ENCODE peak calls at places on chromosomes 3 and 15, in seven cellular contexts. I is thoracic aorta; Y is activated CD4-positive, alpha-beta T cell treated with anti-CD3 and anti-CD28 coated beads, Interleukin-2, amount 50 U/mL, for 1 hour; X is NCI-H2171; A is GM23248; L is SK-N-DZ; P is HT-29. V is an unnamed sample.

GRCh38 chr3:48881006-48881405 is 17.7 kb downstream of the SLC25A20 start:
- DNase-seq in I (no peak), Y (no peak), X (no peak), A (no peak), L (no peak), P (no peak), V (no peak)

GRCh38 chr15:48650931-48651330 is 5.4 kb upstream of the FBN1 start:
- DNase-seq in I (no peak), Y (no peak), X (no peak), A (peak), L (no peak), P (no peak), V (no peak)

GRCh38 chr3:112097378-112097777 is 11.2 kb downstream of the C3orf52 start:
- DNase-seq in I (peak), Y (no peak), X (peak), A (peak), L (no peak), P (peak), V (no peak)

GRCh38 chr15:51132384-51133139 is 37.9 kb upstream of the TNFAIP8L3 start:
- DNase-seq in I (no peak), Y (no peak), X (no peak), A (peak), L (no peak), P (peak), V (no peak)

GRCh38 chr15:89459271-89460038 is 36.9 kb downstream of the RHCG start:
- DNase-seq in I (no peak), Y (no peak), X (no peak), A (no peak), L (no peak), P (no peak), V (no peak)

GRCh38 chr3:48433472-48434118 is 3.7 kb upstream of the PLXNB1 start:
- DNase-seq in I (no peak), Y (no peak), X (no peak), A (peak), L (no peak), P (peak), V (no peak)

GRCh38 chr3:180252683-180253082 is 215.9 kb upstream of the PEX5L start:
- DNase-seq in I (no peak), Y (no peak), X (peak), A (no peak), L (no peak), P (peak), V (no peak)

GRCh38 chr3:177478170-177478859 is 281.0 kb upstream of the TBL1XR1 start:
- DNase-seq in I (peak), Y (no peak), X (no peak), A (peak), L (no peak), P (peak), V (no peak)

GRCh38 chr3:178059124-178059523 is 477.1 kb upstream of the KCNMB2 start:
- DNase-seq in I (no peak), Y (no peak), X (no peak), A (peak), L (no peak), P (no peak), V (no peak)

GRCh38 chr15:80902298-80902801 is 87.3 kb downstream of the MESD start:
- DNase-seq in I (no peak), Y (no peak), X (no peak), A (no peak), L (no peak), P (no peak), V (no peak)

GRCh38 chr3:13648060-13648743 is 99.3 kb downstream of the FBLN2 start:
- DNase-seq in I (peak), Y (peak), X (peak), A (peak), L (peak), P (peak), V (peak)

GRCh38 chr15:66080791-66081475 is 172.6 kb downstream of the MEGF11 start:
- DNase-seq in I (no peak), Y (no peak), X (peak), A (peak), L (no peak), P (peak), V (no peak)

GRCh38 chr3:119147494-119147893 is 1.5 kb downstream of the TEX55 start:
- DNase-seq in I (no peak), Y (no peak), X (no peak), A (no peak), L (no peak), P (no peak), V (no peak)

GRCh38 chr15:85477730-85478129 is 97.3 kb downstream of the AKAP13 start:
- DNase-seq in I (no peak), Y (no peak), X (no peak), A (peak), L (no peak), P (no peak), V (no peak)

GRCh38 chr15:68469162-68470048 is 37.4 kb upstream of the ITGA11 start:
- DNase-seq in I (no peak), Y (no peak), X (no peak), A (no peak), L (no peak), P (no peak), V (no peak)

GRCh38 chr3:5017953-5018531 is 38.8 kb downstream of the BHLHE40 start:
- DNase-seq in I (peak), Y (no peak), X (no peak), A (peak), L (no peak), P (peak), V (no peak)

GRCh38 chr3:30399394-30400181 is 206.8 kb upstream of the TGFBR2 start:
- DNase-seq in I (no peak), Y (no peak), X (no peak), A (no peak), L (no peak), P (no peak), V (no peak)

GRCh38 chr15:89383635-89384604 is 49.3 kb upstream of the POLG start:
- DNase-seq in I (no peak), Y (no peak), X (peak), A (peak), L (peak), P (peak), V (no peak)

GRCh38 chr3:103440539-103441113 is 1005.8 kb downstream of the ZPLD1 start:
- DNase-seq in I (no peak), Y (no peak), X (no peak), A (no peak), L (peak), P (peak), V (no peak)

GRCh38 chr3:128581566-128581965 is 69.1 kb downstream of the RPN1 start:
- DNase-seq in I (no peak), Y (no peak), X (no peak), A (no peak), L (no peak), P (no peak), V (no peak)

GRCh38 chr15:67135494-67135893 is 70.1 kb downstream of the SMAD3 start:
- DNase-seq in I (no peak), Y (no peak), X (no peak), A (peak), L (no peak), P (peak), V (no peak)

GRCh38 chr3:106302451-106303221 is 433.8 kb upstream of the CBLB start:
- DNase-seq in I (no peak), Y (no peak), X (no peak), A (no peak), L (no peak), P (no peak), V (no peak)

GRCh38 chr3:39724233-39724846 is 85.1 kb upstream of the MYRIP start:
- DNase-seq in I (no peak), Y (no peak), X (no peak), A (peak), L (no peak), P (no peak), V (no peak)

GRCh38 chr3:128416578-128417150 is 50.0 kb downstream of the DNAJB8 start:
- DNase-seq in I (no peak), Y (peak), X (no peak), A (peak), L (no peak), P (peak), V (no peak)

GRCh38 chr3:38658886-38659285 is 9.4 kb upstream of the SCN5A start:
- DNase-seq in I (no peak), Y (no peak), X (no peak), A (no peak), L (peak), P (no peak), V (no peak)

GRCh38 chr15:38021259-38021658 is 86.8 kb downstream of the TMCO5A start:
- DNase-seq in I (no peak), Y (no peak), X (no peak), A (no peak), L (no peak), P (no peak), V (no peak)

GRCh38 chr3:122697952-122698625 is 17.4 kb downstream of the PARP14 start:
- DNase-seq in I (no peak), Y (no peak), X (no peak), A (no peak), L (no peak), P (no peak), V (no peak)

GRCh38 chr3:82274897-82275296 is 513.5 kb upstream of the GBE1 start:
- DNase-seq in I (no peak), Y (no peak), X (no peak), A (no peak), L (no peak), P (no peak), V (no peak)

GRCh38 chr3:141769171-141769894 is 6.1 kb downstream of the GRK7 start:
- DNase-seq in I (no peak), Y (no peak), X (no peak), A (peak), L (peak), P (no peak), V (no peak)

V was measured in effector CD8-positive, alpha-beta T cell.